ENCODE peak calls at places on chromosomes 11 and 22, in six cellular contexts. One of them, this sample, is unnamed. For H3K27me3, the result is how much of the 10 kb centered on the place peaks cover.

GRCh38 chr11:46616551-46617450 is at the start of gene HARBI1:
- DNase-seq in fibroblast of lung: peak
- DNase-seq in neural progenitor cell: peak
- DNase-seq in H9: peak
- DNase-seq in mammary epithelial cell: peak
- DNase-seq in GM23248: peak
- DNase-seq in this sample: peak

GRCh38 chr11:14065153-14065552 is 102.6 kb downstream of the SPON1 start:
- DNase-seq in fibroblast of lung: no peak
- DNase-seq in mammary epithelial cell: no peak
- DNase-seq in GM23248: peak
- DNase-seq in H9: no peak
- DNase-seq in neural progenitor cell: no peak
- DNase-seq in this sample: no peak

GRCh38 chr11:5737672-5738071 is 1.4 kb downstream of the OR56B1 start:
- DNase-seq in GM23248: peak
- DNase-seq in neural progenitor cell: no peak
- DNase-seq in H9: no peak
- DNase-seq in mammary epithelial cell: no peak
- DNase-seq in fibroblast of lung: peak
- DNase-seq in this sample: no peak

GRCh38 chr11:61129608-61130523 is 27.6 kb downstream of the CD5 start:
- DNase-seq in GM23248: peak
- DNase-seq in H9: peak
- DNase-seq in fibroblast of lung: peak
- DNase-seq in mammary epithelial cell: peak
- DNase-seq in neural progenitor cell: peak
- DNase-seq in this sample: peak

GRCh38 chr11:34204396-34205279 is 99.2 kb downstream of the NAT10 start:
- DNase-seq in GM23248: peak
- DNase-seq in neural progenitor cell: no peak
- DNase-seq in mammary epithelial cell: peak
- DNase-seq in H9: no peak
- DNase-seq in fibroblast of lung: peak
- DNase-seq in this sample: no peak

GRCh38 chr11:71284525-71285092 is 32.2 kb upstream of the SHANK2 start:
- DNase-seq in neural progenitor cell: no peak
- DNase-seq in GM23248: no peak
- DNase-seq in mammary epithelial cell: no peak
- DNase-seq in H9: no peak
- DNase-seq in fibroblast of lung: no peak
- DNase-seq in this sample: no peak

GRCh38 chr22:20420157-20420842 is 17.3 kb downstream of the SCARF2 start:
- DNase-seq in fibroblast of lung: no peak
- DNase-seq in neural progenitor cell: no peak
- DNase-seq in GM23248: no peak
- DNase-seq in mammary epithelial cell: no peak
- DNase-seq in H9: no peak
- DNase-seq in this sample: no peak

GRCh38 chr11:8038393-8038792 is 42.6 kb upstream of the TUB start:
- DNase-seq in neural progenitor cell: peak
- DNase-seq in mammary epithelial cell: no peak
- DNase-seq in H9: no peak
- DNase-seq in fibroblast of lung: no peak
- DNase-seq in GM23248: no peak
- DNase-seq in this sample: no peak

GRCh38 chr11:10592331-10592730 is 23.9 kb upstream of the LYVE1 start:
- DNase-seq in neural progenitor cell: no peak
- DNase-seq in mammary epithelial cell: peak
- DNase-seq in fibroblast of lung: peak
- DNase-seq in GM23248: peak
- DNase-seq in H9: no peak
- DNase-seq in this sample: no peak

GRCh38 chr22:20438066-20438677 is 547 bp upstream of the SCARF2 start:
- DNase-seq in mammary epithelial cell: no peak
- DNase-seq in GM23248: peak
- DNase-seq in H9: peak
- DNase-seq in neural progenitor cell: peak
- DNase-seq in fibroblast of lung: peak
- DNase-seq in this sample: no peak

GRCh38 chr11:68753300-68753699 is 2.0 kb upstream of the TESMIN start:
- DNase-seq in GM23248: no peak
- DNase-seq in neural progenitor cell: no peak
- DNase-seq in H9: no peak
- DNase-seq in fibroblast of lung: no peak
- DNase-seq in mammary epithelial cell: no peak
- DNase-seq in this sample: peak

GRCh38 chr11:120424970-120425332 is 86.6 kb upstream of the GRIK4 start:
- DNase-seq in mammary epithelial cell: no peak
- DNase-seq in fibroblast of lung: no peak
- DNase-seq in neural progenitor cell: no peak
- DNase-seq in GM23248: no peak
- DNase-seq in H9: no peak
- DNase-seq in this sample: no peak

GRCh38 chr22:22927888-22928665 is 40.5 kb downstream of the IGLL5 start:
- DNase-seq in GM23248: peak
- DNase-seq in neural progenitor cell: no peak
- DNase-seq in fibroblast of lung: no peak
- DNase-seq in mammary epithelial cell: no peak
- DNase-seq in H9: no peak
- DNase-seq in this sample: no peak

GRCh38 chr22:46770726-46771125 is 8.3 kb downstream of the TBC1D22A start:
- DNase-seq in neural progenitor cell: no peak
- DNase-seq in fibroblast of lung: no peak
- DNase-seq in mammary epithelial cell: no peak
- DNase-seq in H9: no peak
- DNase-seq in GM23248: no peak
- DNase-seq in this sample: no peak

GRCh38 chr11:75536786-75537629 is 11.3 kb upstream of the GDPD5 start:
- DNase-seq in H9: no peak
- DNase-seq in GM23248: peak
- DNase-seq in mammary epithelial cell: peak
- DNase-seq in neural progenitor cell: no peak
- DNase-seq in fibroblast of lung: peak
- DNase-seq in this sample: peak

GRCh38 chr11:36240178-36240577 is 49.0 kb downstream of the COMMD9 start:
- DNase-seq in fibroblast of lung: peak
- DNase-seq in GM23248: peak
- DNase-seq in mammary epithelial cell: no peak
- DNase-seq in H9: no peak
- DNase-seq in neural progenitor cell: no peak
- DNase-seq in this sample: no peak

GRCh38 chr11:94649925-94650623 is 82.9 kb downstream of the PIWIL4 start:
- DNase-seq in GM23248: peak
- DNase-seq in neural progenitor cell: no peak
- DNase-seq in fibroblast of lung: peak
- DNase-seq in H9: no peak
- DNase-seq in mammary epithelial cell: no peak
- DNase-seq in this sample: no peak

GRCh38 chr11:75667831-75668507 is 869 bp downstream of the MAP6 start:
- DNase-seq in mammary epithelial cell: peak
- DNase-seq in H9: peak
- DNase-seq in GM23248: peak
- DNase-seq in neural progenitor cell: peak
- DNase-seq in fibroblast of lung: peak
- DNase-seq in this sample: no peak

GRCh38 chr11:72776844-72777754 is 16.7 kb downstream of the STARD10 start:
- DNase-seq in neural progenitor cell: no peak
- DNase-seq in GM23248: no peak
- DNase-seq in mammary epithelial cell: no peak
- DNase-seq in H9: no peak
- DNase-seq in fibroblast of lung: no peak
- DNase-seq in this sample: no peak

GRCh38 chr22:24695958-24696511 is 78.5 kb downstream of the PIWIL3 start:
- DNase-seq in neural progenitor cell: peak
- DNase-seq in mammary epithelial cell: no peak
- DNase-seq in fibroblast of lung: peak
- DNase-seq in GM23248: no peak
- DNase-seq in H9: peak
- DNase-seq in this sample: no peak

GRCh38 chr11:120307476-120307875 is 17.6 kb upstream of the TLCD5 start:
- DNase-seq in neural progenitor cell: no peak
- DNase-seq in fibroblast of lung: no peak
- DNase-seq in GM23248: no peak
- DNase-seq in mammary epithelial cell: no peak
- DNase-seq in H9: no peak
- DNase-seq in this sample: no peak

GRCh38 chr11:2154889-2155288 is 6.1 kb downstream of the INS start:
- DNase-seq in GM23248: no peak
- DNase-seq in H9: no peak
- DNase-seq in mammary epithelial cell: no peak
- DNase-seq in neural progenitor cell: no peak
- DNase-seq in fibroblast of lung: no peak
- DNase-seq in this sample: no peak

GRCh38 chr11:2151500-2152257 is 9.3 kb downstream of the INS start:
- DNase-seq in mammary epithelial cell: peak
- DNase-seq in neural progenitor cell: peak
- DNase-seq in GM23248: peak
- DNase-seq in H9: peak
- DNase-seq in fibroblast of lung: peak
- DNase-seq in this sample: peak

GRCh38 chr11:2155511-2155910 is 5.5 kb downstream of the INS start:
- DNase-seq in fibroblast of lung: no peak
- DNase-seq in neural progenitor cell: no peak
- DNase-seq in H9: no peak
- DNase-seq in mammary epithelial cell: no peak
- DNase-seq in GM23248: no peak
- DNase-seq in this sample: no peak

GRCh38 chr11:2154195-2154585 is 6.8 kb downstream of the INS start:
- DNase-seq in mammary epithelial cell: no peak
- DNase-seq in neural progenitor cell: no peak
- DNase-seq in H9: no peak
- DNase-seq in fibroblast of lung: no peak
- DNase-seq in GM23248: no peak
- DNase-seq in this sample: no peak

GRCh38 chr11:2153581-2154194 is 7.3 kb downstream of the INS start:
- DNase-seq in H9: no peak
- DNase-seq in fibroblast of lung: no peak
- DNase-seq in mammary epithelial cell: no peak
- DNase-seq in neural progenitor cell: no peak
- DNase-seq in GM23248: no peak
- DNase-seq in this sample: no peak
- H3K9ac ChIP-seq in H9: no peak
- H3K9ac ChIP-seq in fibroblast of lung: no peak
- H3K9ac ChIP-seq in mammary epithelial cell: no peak
- H3K9ac ChIP-seq in neural progenitor cell: no peak
- H3K9ac ChIP-seq in GM23248: no peak
- H3K9ac ChIP-seq in this sample: no peak

GRCh38 chr11:40227730-40228129 is 1231.7 kb downstream of the LRRC4C start:
- DNase-seq in mammary epithelial cell: no peak
- DNase-seq in H9: no peak
- DNase-seq in neural progenitor cell: no peak
- DNase-seq in fibroblast of lung: no peak
- DNase-seq in GM23248: no peak
- DNase-seq in this sample: no peak
- H2AFZ ChIP-seq in mammary epithelial cell: no peak
- H2AFZ ChIP-seq in H9: no peak
- H2AFZ ChIP-seq in neural progenitor cell: no peak
- H2AFZ ChIP-seq in fibroblast of lung: no peak
- H2AFZ ChIP-seq in GM23248: no peak
- H2AFZ ChIP-seq in this sample: no peak

GRCh38 chr11:130913268-130913667 is 3.0 kb downstream of the SNX19 start:
- DNase-seq in neural progenitor cell: no peak
- DNase-seq in H9: no peak
- DNase-seq in fibroblast of lung: no peak
- DNase-seq in mammary epithelial cell: no peak
- DNase-seq in GM23248: peak
- DNase-seq in this sample: no peak
- H3K27me3 ChIP-seq in neural progenitor cell: under half
- H3K27me3 ChIP-seq in H9: under half
- H3K27me3 ChIP-seq in fibroblast of lung: under half
- H3K27me3 ChIP-seq in mammary epithelial cell: under half
- H3K27me3 ChIP-seq in GM23248: under half
- H3K27me3 ChIP-seq in this sample: under half

GRCh38 chr11:64845125-64845735 is 777 bp upstream of the CDC42BPG start:
- DNase-seq in GM23248: no peak
- DNase-seq in neural progenitor cell: no peak
- DNase-seq in mammary epithelial cell: no peak
- DNase-seq in fibroblast of lung: no peak
- DNase-seq in H9: no peak
- DNase-seq in this sample: no peak

GRCh38 chr11:64844330-64845124 is at the start of gene CDC42BPG:
- DNase-seq in neural progenitor cell: peak
- DNase-seq in GM23248: peak
- DNase-seq in mammary epithelial cell: peak
- DNase-seq in fibroblast of lung: peak
- DNase-seq in H9: peak
- DNase-seq in this sample: peak

GRCh38 chr11:64848779-64849599 is 4.5 kb upstream of the CDC42BPG start:
- DNase-seq in fibroblast of lung: no peak
- DNase-seq in H9: peak
- DNase-seq in GM23248: no peak
- DNase-seq in neural progenitor cell: peak
- DNase-seq in mammary epithelial cell: no peak
- DNase-seq in this sample: peak

GRCh38 chr11:64848214-64848778 is 3.8 kb upstream of the CDC42BPG start:
- DNase-seq in neural progenitor cell: no peak
- DNase-seq in GM23248: no peak
- DNase-seq in mammary epithelial cell: no peak
- DNase-seq in fibroblast of lung: no peak
- DNase-seq in H9: no peak
- DNase-seq in this sample: no peak

GRCh38 chr11:64846998-64847666 is 2.7 kb upstream of the CDC42BPG start:
- DNase-seq in fibroblast of lung: peak
- DNase-seq in mammary epithelial cell: peak
- DNase-seq in neural progenitor cell: peak
- DNase-seq in H9: peak
- DNase-seq in GM23248: peak
- DNase-seq in this sample: peak
- H3K9ac ChIP-seq in fibroblast of lung: no peak
- H3K9ac ChIP-seq in mammary epithelial cell: no peak
- H3K9ac ChIP-seq in neural progenitor cell: no peak
- H3K9ac ChIP-seq in H9: no peak
- H3K9ac ChIP-seq in GM23248: peak
- H3K9ac ChIP-seq in this sample: peak